ENCODE peak calls at places on chromosomes 13 and 19, in ten cellular contexts. J is endodermal cell; D is transverse colon; L is DND-41; I is CD8-positive, alpha-beta memory T cell; Y is uterus; A is tibial nerve; U is colonic mucosa; F is left ventricle myocardium inferior; M is heart right ventricle. H is an unnamed sample.
A peak's percentile ranks its signal among the peaks of the same experiment; 100 is the strongest.

GRCh38 chr19:13847033-13847899 is 29.7 kb upstream of the NANOS3 start:
- DNase-seq in J (peak; percentile 96), D (peak; percentile 93), L (peak; percentile 91), I (peak; percentile 91), Y (peak; percentile 95), A (peak; percentile 90), U (peak; percentile 92), F (peak; percentile 98), M (peak; percentile 98), H (peak; percentile 70)

GRCh38 chr13:97967948-97968347 is 14.5 kb downstream of the IPO5 start:
- DNase-seq in J (no peak), D (no peak), L (no peak), I (no peak), Y (no peak), A (peak; percentile 29), U (no peak), F (peak; percentile 24), M (no peak), H (no peak)

GRCh38 chr13:50829896-50830295 is 13.6 kb downstream of the DLEU7 start:
- DNase-seq in J (no peak), D (no peak), L (no peak), I (no peak), Y (no peak), A (no peak), U (no peak), F (no peak), M (no peak), H (no peak)

GRCh38 chr13:98476106-98476505 is 100.8 kb downstream of the STK24 start:
- DNase-seq in J (peak; percentile 92), D (no peak), L (no peak), I (no peak), Y (no peak), A (no peak), U (no peak), F (no peak), M (no peak), H (no peak)

GRCh38 chr13:34103854-34104253 is 285.9 kb downstream of the RFC3 start:
- DNase-seq in J (no peak), D (no peak), L (no peak), I (no peak), Y (no peak), A (no peak), U (no peak), F (no peak), M (no peak), H (no peak)

GRCh38 chr13:51697855-51698254 is 106.1 kb downstream of the DHRS12 start:
- DNase-seq in J (no peak), D (no peak), L (no peak), I (no peak), Y (no peak), A (no peak), U (no peak), F (no peak), M (no peak), H (no peak)

GRCh38 chr19:35291259-35291658 is 702 bp upstream of the MAG start:
- DNase-seq in J (no peak), D (no peak), L (no peak), I (no peak), Y (no peak), A (no peak), U (no peak), F (no peak), M (no peak), H (peak; percentile 57)

GRCh38 chr13:51328488-51328887 is 11.0 kb upstream of the SERPINE3 start:
- DNase-seq in J (peak; percentile 95), D (no peak), L (no peak), I (no peak), Y (no peak), A (no peak), U (no peak), F (no peak), M (no peak), H (no peak)

GRCh38 chr13:44667950-44668349 is 91.8 kb upstream of the TSC22D1 start:
- DNase-seq in J (no peak), D (no peak), L (no peak), I (no peak), Y (no peak), A (no peak), U (no peak), F (no peak), M (no peak), H (no peak)

GRCh38 chr13:79667771-79668170 is 186.8 kb downstream of the NDFIP2 start:
- DNase-seq in J (no peak), D (no peak), L (no peak), I (no peak), Y (no peak), A (no peak), U (no peak), F (no peak), M (no peak), H (no peak)

GRCh38 chr13:41178040-41178439 is 16.3 kb downstream of the KBTBD7 start:
- DNase-seq in J (no peak), D (no peak), L (no peak), I (no peak), Y (no peak), A (no peak), U (no peak), F (no peak), M (no peak), H (no peak)

GRCh38 chr13:36999054-36999927 is at the start of gene ALG5:
- DNase-seq in J (peak; percentile 96), D (peak; percentile 93), L (peak; percentile 92), I (peak; percentile 97), Y (peak; percentile 90), A (peak; percentile 79), U (peak; percentile 91), F (peak; percentile 91), M (peak; percentile 93), H (peak; percentile 93)
- H3K4me3 ChIP-seq in J (peak within 1 kb of the TSS; percentile 92), D (peak within 1 kb of the TSS; percentile 91), L (peak within 1 kb of the TSS; percentile 80), I (peak within 1 kb of the TSS; percentile 95), Y (peak within 1 kb of the TSS; percentile 79), A (peak within 1 kb of the TSS; percentile 89), U (peak within 1 kb of the TSS; percentile 84), F (peak within 1 kb of the TSS; percentile 87), M (peak within 1 kb of the TSS; percentile 88), H (peak within 1 kb of the TSS; percentile 98)

GRCh38 chr19:30630289-30631034 is 258.3 kb downstream of the ZNF536 start:
- DNase-seq in J (no peak), D (no peak), L (no peak), I (no peak), Y (no peak), A (no peak), U (no peak), F (no peak), M (no peak), H (no peak)
- H3K9me3 ChIP-seq in J (no peaks in the 10 kb centered on the region), D (no peaks in the 10 kb centered on the region), L (no peaks in the 10 kb centered on the region), I (no peaks in the 10 kb centered on the region), Y (no peaks in the 10 kb centered on the region), A (no peaks in the 10 kb centered on the region), U (no peaks in the 10 kb centered on the region), F (no peaks in the 10 kb centered on the region), M (no peaks in the 10 kb centered on the region), H (no peaks in the 10 kb centered on the region)

GRCh38 chr19:5832527-5833216 is 6.8 kb downstream of the FUT6 start:
- DNase-seq in J (no peak), D (no peak), L (no peak), I (no peak), Y (no peak), A (no peak), U (no peak), F (no peak), M (no peak), H (no peak)

GRCh38 chr19:5829567-5830315 is 9.8 kb downstream of the FUT6 start:
- DNase-seq in J (peak; percentile 42), D (no peak), L (no peak), I (no peak), Y (no peak), A (no peak), U (no peak), F (no peak), M (no peak), H (no peak)

GRCh38 chr19:5828661-5829566 is 10.6 kb downstream of the FUT6 start:
- DNase-seq in J (peak; percentile 84), D (peak; percentile 58), L (no peak), I (peak; percentile 17), Y (no peak), A (no peak), U (no peak), F (peak; percentile 40), M (peak; percentile 54), H (peak; percentile 63)

GRCh38 chr19:5832049-5832448 is 7.5 kb downstream of the FUT6 start:
- DNase-seq in J (no peak), D (no peak), L (no peak), I (no peak), Y (no peak), A (no peak), U (no peak), F (no peak), M (no peak), H (no peak)

DNA sequence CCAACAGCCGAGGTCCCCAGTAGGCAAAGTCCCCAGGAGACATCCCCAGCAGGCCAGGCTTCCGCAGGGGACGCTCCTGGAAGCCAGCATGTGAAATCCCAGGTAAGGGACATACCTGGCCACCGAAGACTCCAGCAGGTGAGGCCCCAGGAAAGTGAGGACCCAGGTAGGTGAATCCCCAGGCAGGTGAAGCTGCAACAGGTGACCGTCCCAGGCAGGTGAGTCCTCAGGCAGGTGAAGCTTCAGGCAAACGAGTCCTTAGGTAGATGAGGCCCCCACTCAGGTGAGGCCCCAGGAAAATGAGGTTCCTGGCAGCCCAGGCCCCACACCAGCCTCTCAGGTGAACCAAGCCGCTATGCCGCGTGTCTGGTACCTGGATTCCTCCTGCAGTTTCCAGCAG is 8.3 kb downstream of the FUT6 start:
- DNase-seq in J (peak; percentile 43), D (no peak), L (no peak), I (no peak), Y (no peak), A (no peak), U (no peak), F (no peak), M (no peak), H (no peak)
- H3K4me3 ChIP-seq in J (no peak overlapping the region), D (no peak overlapping the region), L (no peak overlapping the region), I (no peak overlapping the region), Y (no peak overlapping the region), A (no peak overlapping the region), U (no peak overlapping the region), F (no peak overlapping the region), M (no peak overlapping the region), H (no peak overlapping the region)

GRCh38 chr19:31897292-31897691 is 448.1 kb upstream of the ZNF507 start:
- DNase-seq in J (no peak), D (no peak), L (no peak), I (no peak), Y (no peak), A (no peak), U (no peak), F (no peak), M (no peak), H (no peak)

GRCh38 chr19:31890230-31890629 is 455.2 kb upstream of the ZNF507 start:
- DNase-seq in J (peak; percentile 66), D (no peak), L (no peak), I (no peak), Y (no peak), A (no peak), U (no peak), F (no peak), M (no peak), H (no peak)

GRCh38 chr19:31894451-31894850 is 451.0 kb upstream of the ZNF507 start:
- DNase-seq in J (no peak), D (no peak), L (no peak), I (no peak), Y (no peak), A (no peak), U (no peak), F (no peak), M (no peak), H (no peak)

DNA sequence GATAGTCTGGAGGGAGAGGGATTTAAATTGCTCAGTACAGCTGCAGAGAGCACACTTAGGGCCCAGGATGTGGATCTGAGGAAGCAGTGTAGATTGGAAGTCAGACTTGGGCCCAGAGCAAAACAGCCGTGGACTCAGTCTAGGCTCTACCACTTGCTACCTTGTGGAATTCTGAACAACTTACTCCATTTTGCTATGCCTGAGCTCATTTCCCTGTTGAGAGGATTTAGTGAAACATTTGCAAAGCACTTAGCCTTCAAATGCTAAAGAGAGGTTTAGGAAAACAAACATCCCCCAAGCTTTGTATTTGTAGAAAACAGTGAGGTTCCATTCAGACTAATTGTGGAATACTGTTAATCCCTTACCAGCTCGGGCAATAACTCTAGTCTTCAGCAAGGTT is 453.4 kb upstream of the ZNF507 start:
- DNase-seq in J (no peak), D (no peak), L (no peak), I (no peak), Y (no peak), A (no peak), U (no peak), F (no peak), M (no peak), H (no peak)
- H3K9me3 ChIP-seq in J (no peaks in the 10 kb centered on the region), D (no peaks in the 10 kb centered on the region), L (no peaks in the 10 kb centered on the region), I (no peaks in the 10 kb centered on the region), Y (no peaks in the 10 kb centered on the region), A (peaks cover 4% of the 10 kb centered on the region), U (no peaks in the 10 kb centered on the region), F (peaks cover 10% of the 10 kb centered on the region), M (no peaks in the 10 kb centered on the region), H (no peaks in the 10 kb centered on the region)

H was measured in OCI-LY7.